ENCODE peak calls at places on chromosome 1, in five cellular contexts. C, K, X, Y and U are unnamed samples.
A peak's percentile ranks its signal among the peaks of the same experiment; 100 is the strongest.

GRCh38 chr1:60132985-60133673 is 59.6 kb upstream of the C1orf87 start:
- DNase-seq in C (peak; percentile 50), K (no peak), X (no peak), Y (no peak), U (peak; percentile 3)

GRCh38 chr1:14626869-14627607 is 28.6 kb downstream of the KAZN start:
- DNase-seq in C (peak; percentile 3), K (peak; percentile 13), X (no peak), Y (no peak), U (peak; percentile 54)

GRCh38 chr1:17874231-17874630 is 119.1 kb downstream of the ACTL8 start:
- DNase-seq in C (peak; percentile 94), K (no peak), X (no peak), Y (no peak), U (no peak)

GRCh38 chr1:3656450-3657095 is 4.3 kb downstream of the TP73 start:
- DNase-seq in C (no peak), K (no peak), X (no peak), Y (peak; percentile 92), U (no peak)

GRCh38 chr1:69569281-69569970 is 1.7 kb downstream of the LRRC7 start:
- DNase-seq in C (no peak), K (peak; percentile 5), X (no peak), Y (no peak), U (peak; percentile 13)

GRCh38 chr1:35885961-35886558 is 3.1 kb downstream of the AGO1 start:
- DNase-seq in C (no peak), K (peak; percentile 82), X (no peak), Y (no peak), U (peak; percentile 43)

GRCh38 chr1:158008630-158009029 is 15.2 kb downstream of the KIRREL1 start:
- DNase-seq in C (no peak), K (no peak), X (no peak), Y (no peak), U (no peak)

GRCh38 chr1:198734323-198735008 is 95.6 kb downstream of the PTPRC start:
- DNase-seq in C (no peak), K (no peak), X (no peak), Y (peak; percentile 39), U (no peak)

GRCh38 chr1:198530964-198531363 is 9.5 kb downstream of the ATP6V1G3 start:
- DNase-seq in C (no peak), K (no peak), X (no peak), Y (no peak), U (peak; percentile 9)

GRCh38 chr1:8460132-8460544 is 142.2 kb downstream of the SLC45A1 start:
- DNase-seq in C (no peak), K (no peak), X (no peak), Y (no peak), U (no peak)
- TF ChIP-seq SMC3 in C (no peak), K (no peak), X (no peak), Y (no peak), U (no peak)

DNA sequence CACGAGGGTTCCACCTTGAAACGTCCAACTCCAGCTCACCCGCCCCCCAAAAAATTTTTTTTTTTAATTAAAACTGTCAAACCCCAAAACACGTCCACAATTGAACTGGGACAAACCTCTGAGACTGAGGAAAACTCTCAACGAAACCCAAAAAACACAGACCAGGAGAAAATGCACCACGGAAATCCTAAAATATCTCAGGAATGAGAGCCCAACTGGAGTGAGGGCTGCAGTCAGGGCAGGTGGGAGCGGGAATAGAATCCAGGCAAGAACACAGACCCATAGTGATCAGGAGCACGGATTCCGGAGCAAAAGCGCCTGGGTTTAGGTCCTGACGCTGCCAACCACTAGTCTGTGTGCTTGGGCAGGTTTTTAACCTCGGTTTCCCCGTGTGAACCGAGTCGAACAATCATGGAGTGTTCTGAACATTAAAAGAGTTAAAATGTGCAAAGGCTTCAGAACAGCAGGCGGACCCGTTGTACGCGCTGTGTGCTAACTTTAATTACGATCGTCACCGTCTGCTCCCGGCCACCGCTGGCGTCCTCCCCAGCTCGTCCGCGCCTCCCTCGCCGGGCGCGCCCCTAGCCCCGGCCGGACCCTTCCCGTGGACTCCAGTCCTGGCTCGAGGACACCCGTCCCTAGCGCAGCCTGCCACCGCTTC is 624 bp downstream of the ARHGAP29 start:
- DNase-seq in C (peak; percentile 50), K (no peak), X (no peak), Y (no peak), U (no peak)
- H3K9ac ChIP-seq in C (peak overlapping the region; percentile 74), K (no peak overlapping the region), X (peak overlapping the region; percentile 88), Y (no peak overlapping the region), U (peak overlapping the region; percentile 77)

GRCh38 chr1:247456914-247457638 is 828 bp downstream of the OR2B11 start:
- DNase-seq in C (no peak), K (no peak), X (no peak), Y (no peak), U (no peak)
- H2AFZ ChIP-seq in C (no peak overlapping the region), K (no peak overlapping the region), X (no peak overlapping the region), Y (no peak overlapping the region), U (no peak overlapping the region)

DNA sequence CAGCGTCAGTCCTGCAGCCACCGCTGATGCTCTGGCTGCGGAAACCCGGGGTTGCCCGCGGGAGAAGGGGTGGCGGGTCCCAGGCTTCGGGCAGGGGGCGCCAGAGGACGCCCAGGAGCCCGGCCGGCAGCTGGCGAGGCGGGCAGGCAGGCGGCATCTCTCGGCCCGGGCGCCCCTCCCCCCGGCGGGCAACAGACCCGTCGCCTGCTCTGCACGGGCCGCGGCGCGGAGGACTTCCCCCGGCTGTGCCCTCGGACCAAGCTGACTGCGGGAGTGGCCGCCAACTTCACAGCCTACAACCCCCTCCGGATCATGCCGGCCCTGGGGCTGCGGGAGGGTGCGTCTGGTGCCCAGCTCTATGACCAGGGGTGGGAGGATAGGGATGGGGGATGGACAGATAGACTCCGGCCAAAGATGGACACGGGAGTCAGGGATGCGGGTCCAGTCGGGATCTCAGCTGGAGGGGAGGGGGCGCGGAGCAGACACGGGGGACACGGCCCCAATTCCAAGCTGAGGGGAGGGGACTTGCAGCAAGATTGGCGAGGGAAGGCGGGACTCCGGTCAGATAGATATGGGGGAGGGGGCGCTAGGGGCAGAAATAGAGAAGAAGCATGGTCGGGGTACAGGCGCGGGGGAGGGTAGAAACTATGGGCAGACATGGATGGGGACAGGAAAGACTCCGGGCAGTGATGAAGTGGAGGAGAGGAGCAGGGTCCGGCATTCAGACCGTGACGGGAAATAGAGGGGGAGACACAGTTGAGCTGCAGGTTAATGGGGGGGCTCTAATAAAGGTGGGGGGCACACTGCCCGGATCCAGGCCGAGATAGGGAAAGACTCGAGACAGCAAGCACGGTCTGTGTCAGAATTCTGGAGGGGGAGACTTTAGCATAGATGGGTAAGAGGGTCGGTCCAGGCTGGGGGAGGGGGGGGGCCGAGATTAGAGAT is 1.1 kb downstream of the ADGRB2 start:
- DNase-seq in C (peak; percentile 27), K (peak; percentile 44), X (peak; percentile 28), Y (no peak), U (peak; percentile 97)
- TF ChIP-seq SMC3 in C (peak; percentile 43), K (peak; percentile 34), X (no peak), Y (peak; percentile 34), U (peak; percentile 72)

GRCh38 chr1:92837062-92837461 is 5.2 kb downstream of the RPL5 start:
- DNase-seq in C (peak; percentile 34), K (no peak), X (no peak), Y (no peak), U (no peak)
- H3K9ac ChIP-seq in C (no peak overlapping the region), K (peak overlapping the region; percentile 1), X (no peak overlapping the region), Y (no peak overlapping the region), U (no peak overlapping the region)

GRCh38 chr1:179817789-179818188 is 59.8 kb downstream of the TOR1AIP2 start:
- DNase-seq in C (peak; percentile 53), K (no peak), X (no peak), Y (no peak), U (peak; percentile 49)
- H2AFZ ChIP-seq in C (peak overlapping the region; percentile 82), K (peak overlapping the region; percentile 70), X (no peak overlapping the region), Y (no peak overlapping the region), U (no peak overlapping the region)

GRCh38 chr1:66316464-66317155 is 217.3 kb upstream of the SGIP1 start:
- DNase-seq in C (peak; percentile 23), K (no peak), X (no peak), Y (no peak), U (no peak)

GRCh38 chr1:66323958-66324357 is 210.0 kb upstream of the SGIP1 start:
- DNase-seq in C (peak; percentile 35), K (no peak), X (no peak), Y (no peak), U (no peak)

GRCh38 chr1:66317156-66317543 is 216.8 kb upstream of the SGIP1 start:
- DNase-seq in C (no peak), K (no peak), X (no peak), Y (no peak), U (no peak)

GRCh38 chr1:66315675-66316074 is 218.3 kb upstream of the SGIP1 start:
- DNase-seq in C (peak; percentile 27), K (no peak), X (no peak), Y (no peak), U (no peak)

GRCh38 chr1:66320231-66320630 is 213.7 kb upstream of the SGIP1 start:
- DNase-seq in C (no peak), K (no peak), X (no peak), Y (no peak), U (no peak)
- TF ChIP-seq SMC3 in C (no peak), K (no peak), X (no peak), Y (no peak), U (no peak)

GRCh38 chr1:168627370-168627769 is 51.0 kb downstream of the XCL1 start:
- DNase-seq in C (no peak), K (no peak), X (peak; percentile 20), Y (no peak), U (no peak)

GRCh38 chr1:168631671-168632400 is 55.4 kb downstream of the XCL1 start:
- DNase-seq in C (no peak), K (no peak), X (no peak), Y (no peak), U (no peak)

GRCh38 chr1:168628807-168629206 is 52.4 kb downstream of the XCL1 start:
- DNase-seq in C (peak; percentile 5), K (no peak), X (no peak), Y (no peak), U (no peak)

GRCh38 chr1:168626326-168626725 is 49.9 kb downstream of the XCL1 start:
- DNase-seq in C (no peak), K (no peak), X (no peak), Y (no peak), U (no peak)

GRCh38 chr1:168629466-168629865 is 53.1 kb downstream of the XCL1 start:
- DNase-seq in C (no peak), K (no peak), X (no peak), Y (no peak), U (no peak)
- H3K9ac ChIP-seq in C (no peak overlapping the region), K (no peak overlapping the region), X (no peak overlapping the region), Y (no peak overlapping the region), U (no peak overlapping the region)

GRCh38 chr1:201598396-201598795 is 59.5 kb downstream of the NAV1 start:
- DNase-seq in C (no peak), K (no peak), X (no peak), Y (no peak), U (no peak)

GRCh38 chr1:201596101-201596868 is 57.4 kb downstream of the NAV1 start:
- DNase-seq in C (no peak), K (no peak), X (no peak), Y (no peak), U (no peak)

GRCh38 chr1:201597551-201598230 is 58.8 kb downstream of the NAV1 start:
- DNase-seq in C (no peak), K (no peak), X (no peak), Y (no peak), U (no peak)

GRCh38 chr1:201599548-201599947 is 60.6 kb downstream of the NAV1 start:
- DNase-seq in C (no peak), K (no peak), X (no peak), Y (no peak), U (no peak)

GRCh38 chr1:201598973-201599372 is 60.0 kb downstream of the NAV1 start:
- DNase-seq in C (no peak), K (no peak), X (no peak), Y (no peak), U (no peak)
- H2AFZ ChIP-seq in C (no peak overlapping the region), K (no peak overlapping the region), X (no peak overlapping the region), Y (no peak overlapping the region), U (no peak overlapping the region)